ENCODE peak calls at places on chromosomes 5 and 9, in seven cellular contexts. B, H, Y, K, A, T and L are unnamed samples.

GRCh38 chr5:32233696-32234447 is 59.8 kb upstream of the GOLPH3 start:
- DNase-seq in B (no peak), H (no peak), Y (no peak), K (no peak), A (peak; percentile 85), T (no peak), L (no peak)

GRCh38 chr9:134293031-134293521 is 33.2 kb upstream of the RXRA start:
- DNase-seq in B (no peak), H (no peak), Y (no peak), K (no peak), A (no peak), T (no peak), L (no peak)

GRCh38 chr5:151900876-151901275 is 23.8 kb downstream of the GLRA1 start:
- DNase-seq in B (no peak), H (no peak), Y (no peak), K (no peak), A (no peak), T (no peak), L (no peak)

GRCh38 chr9:4042966-4043365 is 256.9 kb downstream of the GLIS3 start:
- DNase-seq in B (no peak), H (no peak), Y (no peak), K (no peak), A (no peak), T (no peak), L (no peak)

GRCh38 chr5:428219-428618 is 14.8 kb upstream of the EXOC3 start:
- DNase-seq in B (no peak), H (no peak), Y (no peak), K (no peak), A (no peak), T (no peak), L (no peak)

GRCh38 chr5:92519717-92520632 is 1061.0 kb downstream of the NR2F1-AS1 start:
- DNase-seq in B (no peak), H (no peak), Y (no peak), K (no peak), A (no peak), T (no peak), L (no peak)

GRCh38 chr5:26486631-26487030 is 551.8 kb downstream of the CDH9 start:
- DNase-seq in B (no peak), H (no peak), Y (no peak), K (no peak), A (no peak), T (no peak), L (no peak)

GRCh38 chr9:111039203-111039907 is 1.1 kb upstream of the LPAR1 start:
- DNase-seq in B (no peak), H (peak; percentile 23), Y (no peak), K (no peak), A (no peak), T (no peak), L (peak; percentile 45)

GRCh38 chr9:87107072-87107471 is 159.8 kb upstream of the GAS1 start:
- DNase-seq in B (peak; percentile 23), H (no peak), Y (no peak), K (no peak), A (peak; percentile 5), T (no peak), L (peak; percentile 66)

GRCh38 chr5:42751044-42751443 is 5.6 kb upstream of the CCDC152 start:
- DNase-seq in B (no peak), H (no peak), Y (no peak), K (no peak), A (no peak), T (no peak), L (no peak)

GRCh38 chr5:32710335-32710858 is 724 bp upstream of the NPR3 start:
- DNase-seq in B (no peak), H (no peak), Y (peak; percentile 41), K (no peak), A (peak; percentile 24), T (no peak), L (peak; percentile 48)

GRCh38 chr9:35776018-35776417 is 15.4 kb upstream of the NPR2 start:
- DNase-seq in B (no peak), H (no peak), Y (no peak), K (no peak), A (no peak), T (no peak), L (no peak)

GRCh38 chr9:123658792-123659191 is 271.1 kb downstream of the DENND1A start:
- DNase-seq in B (no peak), H (no peak), Y (no peak), K (no peak), A (no peak), T (no peak), L (no peak)

GRCh38 chr5:177154003-177154643 is 20.6 kb downstream of the NSD1 start:
- DNase-seq in B (no peak), H (no peak), Y (no peak), K (no peak), A (no peak), T (no peak), L (peak; percentile 18)

GRCh38 chr9:91720313-91720712 is 229.7 kb downstream of the ROR2 start:
- DNase-seq in B (no peak), H (no peak), Y (no peak), K (no peak), A (no peak), T (no peak), L (no peak)

DNA sequence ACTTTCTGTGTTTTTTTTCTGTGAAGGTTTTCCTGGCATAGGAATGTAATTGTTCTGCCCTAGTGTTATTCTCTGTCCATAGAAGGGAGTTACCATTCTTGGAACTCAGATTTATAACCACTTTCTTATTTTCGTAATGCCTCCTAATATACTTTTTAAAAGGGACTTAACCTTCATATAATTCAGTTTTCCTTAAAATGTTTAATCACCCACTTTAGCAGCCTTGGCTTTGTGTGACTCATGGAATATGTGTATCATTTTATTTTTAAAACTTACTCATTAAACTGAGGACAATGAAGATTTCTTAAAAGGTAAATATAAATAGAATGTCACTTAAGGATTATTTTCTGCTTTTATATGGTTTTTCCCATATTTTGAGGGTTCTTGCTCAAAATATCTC is 50.0 kb downstream of the RAI14 start:
- DNase-seq in B (no peak), H (no peak), Y (no peak), K (no peak), A (peak; percentile 68), T (no peak), L (no peak)
- H3K79me2 ChIP-seq in B (peaks cover 86% of the 10 kb centered on the region), H (peaks cover 3% of the 10 kb centered on the region), Y (peaks cover 91% of the 10 kb centered on the region), K (no peaks in the 10 kb centered on the region), A (peaks cover 80% of the 10 kb centered on the region), T (peaks cover 3% of the 10 kb centered on the region), L (peaks cover 92% of the 10 kb centered on the region)

GRCh38 chr5:67182406-67182805 is 14.2 kb downstream of the CD180 start:
- DNase-seq in B (no peak), H (no peak), Y (no peak), K (no peak), A (peak; percentile 86), T (peak; percentile 19), L (peak; percentile 36)
- TF ChIP-seq POLR2AphosphoS5 in B (no peak), H (no peak), Y (no peak), K (no peak), A (no peak), T (no peak), L (no peak)

DNA sequence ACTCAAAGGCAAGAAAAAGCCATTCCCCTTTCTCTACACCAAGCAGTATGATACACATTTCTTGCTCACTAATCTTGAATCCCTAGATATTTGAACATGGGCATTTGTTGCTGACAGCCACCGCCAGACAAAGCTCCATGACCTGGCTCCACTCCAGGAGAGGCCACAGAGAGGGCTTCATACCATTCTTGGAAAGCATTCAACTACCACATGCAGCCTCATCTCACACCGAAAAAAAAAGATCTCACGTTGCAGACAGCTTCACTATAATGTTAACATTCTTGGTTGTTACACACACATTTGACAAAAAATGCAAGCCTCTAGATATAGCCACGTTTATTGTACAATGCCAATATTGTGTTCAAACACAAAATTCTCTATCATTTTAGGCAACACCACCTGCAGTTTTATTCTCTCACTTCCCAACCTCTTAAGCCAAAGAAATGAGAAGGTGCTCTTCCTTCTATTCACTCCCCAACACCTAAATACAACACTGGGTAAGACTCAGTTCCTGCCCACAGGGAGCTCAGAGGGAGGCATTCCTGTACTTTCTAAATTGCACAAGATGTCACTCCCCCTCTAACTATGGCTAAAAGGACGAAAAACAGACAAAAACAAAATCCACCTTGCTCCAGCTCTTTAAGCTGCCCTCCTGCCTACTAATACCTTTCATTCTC is 222.4 kb downstream of the TSSK1B start:
- DNase-seq in B (no peak), H (no peak), Y (peak; percentile 59), K (no peak), A (peak; percentile 88), T (no peak), L (no peak)
- H3K79me2 ChIP-seq in B (peaks cover 13% of the 10 kb centered on the region), H (no peaks in the 10 kb centered on the region), Y (no peaks in the 10 kb centered on the region), K (no peaks in the 10 kb centered on the region), A (no peaks in the 10 kb centered on the region), T (no peaks in the 10 kb centered on the region), L (no peaks in the 10 kb centered on the region)

DNA sequence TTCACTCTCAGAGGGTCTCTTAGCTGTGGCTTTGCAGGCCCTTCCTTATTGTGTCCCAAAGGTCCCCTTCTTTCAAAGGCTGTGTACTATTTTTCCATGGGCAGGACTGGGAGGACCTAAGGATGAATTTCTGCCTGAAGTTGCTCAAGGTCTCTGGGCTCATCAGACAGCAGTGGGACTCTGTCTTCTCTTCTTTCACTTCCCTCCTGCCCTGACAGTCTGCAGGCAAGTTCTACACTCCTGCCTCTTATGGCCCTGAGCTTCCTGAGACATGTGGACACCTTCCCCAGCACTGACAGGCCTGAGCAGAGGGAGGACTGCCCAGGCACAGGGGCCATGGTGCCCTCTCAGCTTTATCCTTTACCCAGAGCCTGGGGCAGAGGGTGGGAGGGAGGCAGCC is 14.8 kb downstream of the ENHO start:
- DNase-seq in B (no peak), H (no peak), Y (no peak), K (no peak), A (no peak), T (no peak), L (no peak)
- TF ChIP-seq POLR2AphosphoS5 in B (no peak), H (no peak), Y (no peak), K (no peak), A (no peak), T (no peak), L (no peak)

GRCh38 chr9:121652838-121653231 is 1.4 kb downstream of the DAB2IP start:
- DNase-seq in B (no peak), H (no peak), Y (no peak), K (no peak), A (no peak), T (no peak), L (no peak)
- H3K79me2 ChIP-seq in B (peaks cover 40% of the 10 kb centered on the region), H (peaks cover 6% of the 10 kb centered on the region), Y (no peaks in the 10 kb centered on the region), K (no peaks in the 10 kb centered on the region), A (no peaks in the 10 kb centered on the region), T (no peaks in the 10 kb centered on the region), L (peaks cover 28% of the 10 kb centered on the region)

GRCh38 chr5:13510616-13511015 is 433.9 kb downstream of the DNAH5 start:
- DNase-seq in B (no peak), H (no peak), Y (no peak), K (no peak), A (no peak), T (no peak), L (no peak)

GRCh38 chr5:13511442-13511841 is 433.0 kb downstream of the DNAH5 start:
- DNase-seq in B (no peak), H (no peak), Y (no peak), K (no peak), A (no peak), T (no peak), L (no peak)

DNA sequence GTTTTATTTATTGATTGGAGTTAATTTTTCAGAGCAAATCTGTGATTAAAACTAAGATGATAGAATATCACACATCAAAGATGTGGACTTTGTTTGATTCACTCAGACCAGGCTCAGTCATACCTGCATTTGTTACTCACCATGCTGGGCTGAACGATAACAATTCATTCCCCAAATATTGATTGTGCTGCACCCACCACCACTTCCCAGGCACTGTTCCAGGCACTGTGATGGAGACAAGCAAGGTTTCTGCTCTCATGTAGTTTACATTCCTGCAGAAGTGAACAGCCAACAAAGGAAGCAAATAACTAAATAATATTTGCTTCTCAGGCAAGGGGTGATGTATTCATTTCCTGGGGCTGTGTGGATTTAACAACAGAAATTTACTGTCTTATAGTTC is 428.3 kb downstream of the DNAH5 start:
- DNase-seq in B (no peak), H (no peak), Y (no peak), K (no peak), A (no peak), T (no peak), L (no peak)
- TF ChIP-seq POLR2AphosphoS5 in B (no peak), H (no peak), Y (no peak), K (no peak), A (no peak), T (no peak), L (no peak)